ENCODE peak calls at places on chromosomes 5 and 9, in seven cellular contexts. S is heart left ventricle, C is A549, G is fibroblast of lung, D is coronary artery, P is lower leg skin, N is astrocyte of the spinal cord. K is an unnamed sample.

GRCh38 chr5:97943036-97943435 is 760.0 kb upstream of the RIOK2 start:
- DNase-seq in S (no peak), C (no peak), G (no peak), D (no peak), P (no peak), N (no peak), K (no peak)

GRCh38 chr5:581941-582340 is 30.2 kb upstream of the CEP72 start:
- DNase-seq in S (no peak), C (no peak), G (no peak), D (peak; percentile 40), P (no peak), N (no peak), K (no peak)

GRCh38 chr9:16029056-16029615 is 476.3 kb downstream of the CCDC171 start:
- DNase-seq in S (no peak), C (no peak), G (peak; percentile 60), D (no peak), P (no peak), N (peak; percentile 62), K (peak; percentile 74)

GRCh38 chr9:82406714-82407113 is 418.1 kb downstream of the SPATA31D1 start:
- DNase-seq in S (no peak), C (no peak), G (no peak), D (no peak), P (no peak), N (no peak), K (no peak)

GRCh38 chr5:14864181-14864812 is 7.3 kb downstream of the ANKH start:
- DNase-seq in S (no peak), C (no peak), G (no peak), D (no peak), P (no peak), N (no peak), K (no peak)

GRCh38 chr5:107451028-107451427 is 219.7 kb downstream of the EFNA5 start:
- DNase-seq in S (no peak), C (no peak), G (no peak), D (no peak), P (no peak), N (no peak), K (no peak)

GRCh38 chr5:109740329-109740728 is 50.6 kb downstream of the MAN2A1 start:
- DNase-seq in S (no peak), C (no peak), G (no peak), D (no peak), P (no peak), N (peak; percentile 61), K (no peak)

GRCh38 chr9:22452415-22453010 is 5.9 kb downstream of the DMRTA1 start:
- DNase-seq in S (no peak), C (peak; percentile 6), G (peak; percentile 44), D (no peak), P (peak; percentile 32), N (peak; percentile 56), K (no peak)

GRCh38 chr9:127954831-127955293 is 17.2 kb upstream of the DPM2 start:
- DNase-seq in S (no peak), C (no peak), G (no peak), D (no peak), P (no peak), N (no peak), K (no peak)

GRCh38 chr9:23581936-23582335 is 244.1 kb downstream of the ELAVL2 start:
- DNase-seq in S (no peak), C (no peak), G (no peak), D (no peak), P (no peak), N (no peak), K (no peak)

GRCh38 chr9:4048441-4048840 is 251.4 kb downstream of the GLIS3 start:
- DNase-seq in S (no peak), C (peak; percentile 10), G (peak; percentile 72), D (no peak), P (no peak), N (peak; percentile 65), K (peak; percentile 1)

GRCh38 chr9:3674561-3674960 is 148.8 kb upstream of the RFX3 start:
- DNase-seq in S (no peak), C (no peak), G (no peak), D (no peak), P (no peak), N (no peak), K (no peak)

GRCh38 chr5:179313849-179314521 is 31.3 kb downstream of the ADAMTS2 start:
- DNase-seq in S (peak; percentile 91), C (no peak), G (peak; percentile 94), D (peak; percentile 92), P (peak; percentile 55), N (peak; percentile 72), K (peak; percentile 89)

GRCh38 chr5:5979362-5979760 is 399.0 kb downstream of the MED10 start:
- DNase-seq in S (no peak), C (no peak), G (no peak), D (no peak), P (no peak), N (no peak), K (no peak)

GRCh38 chr5:6395102-6395445 is 16.7 kb upstream of the MED10 start:
- DNase-seq in S (no peak), C (no peak), G (no peak), D (peak; percentile 45), P (no peak), N (no peak), K (no peak)

GRCh38 chr5:67815455-67816391 is 399.8 kb upstream of the PIK3R1 start:
- DNase-seq in S (peak; percentile 40), C (no peak), G (peak; percentile 63), D (no peak), P (no peak), N (peak; percentile 84), K (no peak)

GRCh38 chr9:135505406-135506187 is 5.1 kb downstream of the MRPS2 start:
- DNase-seq in S (no peak), C (no peak), G (no peak), D (no peak), P (no peak), N (no peak), K (no peak)

GRCh38 chr5:107652839-107653607 is 17.7 kb downstream of the EFNA5 start:
- DNase-seq in S (no peak), C (no peak), G (no peak), D (no peak), P (no peak), N (no peak), K (no peak)

GRCh38 chr9:11319477-11320060 is 706.8 kb upstream of the PTPRD start:
- DNase-seq in S (no peak), C (no peak), G (no peak), D (no peak), P (no peak), N (peak; percentile 17), K (no peak)
- TF ChIP-seq CTCF in S (peak; percentile 34), C (no peak), G (no peak), D (no peak), P (no peak), N (peak; percentile 51), K (no peak)

DNA sequence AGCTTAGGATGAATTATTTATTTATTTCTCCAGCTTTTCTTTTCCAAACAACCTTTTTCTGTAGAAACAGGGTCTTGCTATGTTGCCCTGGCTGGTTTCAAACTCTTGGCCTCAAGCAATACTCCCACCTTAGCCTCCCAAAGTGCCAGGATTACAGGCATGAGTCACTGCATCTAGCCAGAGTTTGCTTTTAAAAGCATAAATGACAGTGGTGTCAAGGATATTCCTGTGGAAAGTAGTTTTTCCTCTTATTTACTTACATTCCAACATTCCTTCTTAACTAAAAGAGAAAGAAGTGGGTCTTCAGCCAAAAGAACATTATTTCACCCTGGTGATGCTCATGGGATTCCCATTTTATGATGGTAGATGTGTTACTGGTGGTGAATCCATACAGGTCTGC is 62.4 kb downstream of the GRIA1 start:
- DNase-seq in S (no peak), C (no peak), G (no peak), D (no peak), P (no peak), N (no peak), K (peak; percentile 21)
- H3K4me3 ChIP-seq in S (no peak overlapping the region), C (no peak overlapping the region), G (no peak overlapping the region), D (no peak overlapping the region), P (no peak overlapping the region), N (no peak overlapping the region), K (no peak overlapping the region)

GRCh38 chr5:36398137-36398536 is 96.4 kb upstream of the RANBP3L start:
- DNase-seq in S (no peak), C (no peak), G (peak; percentile 67), D (no peak), P (no peak), N (peak; percentile 72), K (no peak)
- TF ChIP-seq CTCF in S (peak; percentile 33), C (peak; percentile 29), G (peak; percentile 13), D (no peak), P (no peak), N (peak; percentile 52), K (peak; percentile 46)

GRCh38 chr5:54516051-54516645 is 1.4 kb upstream of the SNX18 start:
- DNase-seq in S (no peak), C (no peak), G (peak; percentile 44), D (peak; percentile 11), P (no peak), N (peak; percentile 50), K (no peak)

GRCh38 chr5:54517512-54518145 is at the start of gene SNX18:
- DNase-seq in S (peak; percentile 95), C (peak; percentile 71), G (peak; percentile 93), D (peak; percentile 91), P (peak; percentile 89), N (peak; percentile 93), K (peak; percentile 76)

GRCh38 chr5:54515634-54516033 is 1.9 kb upstream of the SNX18 start:
- DNase-seq in S (no peak), C (no peak), G (no peak), D (peak; percentile 54), P (no peak), N (no peak), K (no peak)

GRCh38 chr5:54518146-54519082 is 855 bp downstream of the SNX18 start:
- DNase-seq in S (peak; percentile 71), C (peak; percentile 28), G (no peak), D (peak; percentile 74), P (no peak), N (peak; percentile 31), K (no peak)

GRCh38 chr5:54517174-54517511 is 416 bp upstream of the SNX18 start:
- DNase-seq in S (no peak), C (peak; percentile 15), G (no peak), D (no peak), P (no peak), N (no peak), K (no peak)
- H3K4me3 ChIP-seq in S (peak overlapping the region; percentile 93), C (peak overlapping the region; percentile 87), G (peak overlapping the region; percentile 48), D (peak overlapping the region; percentile 97), P (no peak overlapping the region), N (peak overlapping the region; percentile 14), K (no peak overlapping the region)

GRCh38 chr9:133117271-133118178 is 3.5 kb downstream of the RALGDS start:
- DNase-seq in S (peak; percentile 67), C (no peak), G (peak; percentile 15), D (no peak), P (no peak), N (peak; percentile 55), K (no peak)
- TF ChIP-seq CTCF in S (no peak), C (no peak), G (no peak), D (no peak), P (no peak), N (no peak), K (no peak)

GRCh38 chr9:137194909-137195308 is 5.6 kb downstream of the TPRN start:
- DNase-seq in S (no peak), C (no peak), G (no peak), D (no peak), P (no peak), N (no peak), K (no peak)
- H3K4me3 ChIP-seq in S (peak overlapping the region; percentile 33), C (no peak overlapping the region), G (no peak overlapping the region), D (no peak overlapping the region), P (no peak overlapping the region), N (no peak overlapping the region), K (no peak overlapping the region)

K was measured in AG09309.